ENCODE peak calls at places on chromosomes 11 and 22, in four cellular contexts. C, K, R and Z are unnamed samples.

GRCh38 chr11:8832571-8833260 is 78.3 kb upstream of the AKIP1 start:
- DNase-seq in C (peak), K (peak), R (peak), Z (no peak)

GRCh38 chr22:25351631-25352293 is 132.3 kb downstream of the CRYBB2 start:
- DNase-seq in C (no peak), K (peak), R (no peak), Z (no peak)

GRCh38 chr11:9664276-9665171 is 647 bp downstream of the SWAP70 start:
- DNase-seq in C (peak), K (peak), R (peak), Z (peak)

GRCh38 chr11:40683010-40683409 is 776.4 kb downstream of the LRRC4C start:
- DNase-seq in C (no peak), K (no peak), R (no peak), Z (no peak)

GRCh38 chr11:69924308-69925161 is 105.3 kb upstream of the FGF3 start:
- DNase-seq in C (no peak), K (no peak), R (no peak), Z (no peak)

GRCh38 chr22:47067331-47067890 is 305.0 kb downstream of the TBC1D22A start:
- DNase-seq in C (no peak), K (no peak), R (no peak), Z (no peak)

GRCh38 chr11:970319-970871 is 44.7 kb downstream of the AP2A2 start:
- DNase-seq in C (no peak), K (peak), R (no peak), Z (no peak)

GRCh38 chr22:40519284-40519947 is 117.1 kb downstream of the MRTFA start:
- DNase-seq in C (no peak), K (no peak), R (no peak), Z (no peak)

GRCh38 chr11:131666006-131666405 is 295.6 kb downstream of the NTM start:
- DNase-seq in C (no peak), K (no peak), R (no peak), Z (no peak)

GRCh38 chr22:45101828-45102227 is 61.9 kb upstream of the NUP50 start:
- DNase-seq in C (peak), K (no peak), R (peak), Z (peak)

GRCh38 chr11:47980907-47981621 is 705 bp downstream of the PTPRJ start:
- DNase-seq in C (peak), K (peak), R (no peak), Z (no peak)
- TF ChIP-seq CTCF in C (no peak), K (no peak), R (peak), Z (peak)

GRCh38 chr22:17910561-17911311 is 113.6 kb downstream of the MICAL3 start:
- DNase-seq in C (peak), K (peak), R (peak), Z (peak)

GRCh38 chr22:17913705-17914282 is 110.6 kb downstream of the MICAL3 start:
- DNase-seq in C (no peak), K (no peak), R (no peak), Z (no peak)

GRCh38 chr22:17912942-17913704 is 111.2 kb downstream of the MICAL3 start:
- DNase-seq in C (no peak), K (no peak), R (no peak), Z (no peak)

GRCh38 chr22:17911887-17912286 is 112.5 kb downstream of the MICAL3 start:
- DNase-seq in C (no peak), K (no peak), R (no peak), Z (no peak)

DNA sequence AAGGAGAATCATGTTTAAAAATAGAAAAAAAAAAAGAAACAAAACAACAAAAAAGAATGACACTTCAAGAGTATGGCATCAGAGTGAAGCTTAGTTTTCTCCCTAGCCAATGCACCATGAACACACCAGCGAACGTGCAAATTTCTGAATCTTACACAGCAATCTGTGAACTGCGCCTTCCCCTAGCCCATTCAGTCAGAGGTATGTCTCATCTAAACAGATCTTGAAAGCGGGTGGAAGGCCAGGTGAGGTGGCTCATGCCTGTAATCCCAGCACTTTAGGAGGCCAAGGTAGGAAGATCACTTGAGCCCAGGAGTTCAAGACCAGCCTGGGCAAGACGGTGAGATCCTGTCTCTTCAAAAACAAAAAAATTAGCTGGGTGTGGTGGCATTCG is 113.1 kb downstream of the MICAL3 start:
- DNase-seq in C (no peak), K (no peak), R (no peak), Z (no peak)
- H3K4me3 ChIP-seq in C (no peak), K (no peak), R (no peak), Z (no peak)

DNA sequence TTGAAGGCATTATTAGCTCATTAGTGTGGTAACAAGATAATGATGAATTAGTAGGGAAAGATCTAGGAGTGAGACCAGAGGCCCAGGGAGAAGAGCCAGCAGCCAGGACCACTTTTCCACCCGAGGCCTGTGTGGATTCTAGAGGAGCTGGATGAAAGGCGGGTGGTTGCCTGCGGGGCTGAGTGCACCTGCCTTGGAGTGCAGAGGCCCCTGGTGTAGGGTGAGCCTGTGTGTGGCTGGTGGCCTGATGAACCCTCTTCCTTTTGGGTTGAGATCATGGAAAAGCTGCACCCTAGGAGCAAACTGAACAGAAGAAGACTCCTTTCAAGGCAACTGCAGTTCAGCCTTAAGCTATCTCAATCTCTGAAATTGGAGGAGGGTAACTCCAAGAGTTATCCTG is 5.9 kb upstream of the TP53AIP1 start:
- DNase-seq in C (no peak), K (no peak), R (no peak), Z (no peak)
- TF ChIP-seq CTCF in C (peak), K (no peak), R (peak), Z (peak)

GRCh38 chr11:134350381-134350780 is 18.6 kb downstream of the GLB1L2 start:
- DNase-seq in C (no peak), K (no peak), R (no peak), Z (no peak)
- H3K4me3 ChIP-seq in C (no peak), K (no peak), R (no peak), Z (no peak)

GRCh38 chr11:65425105-65425970 is 2.7 kb downstream of the NEAT1 start:
- DNase-seq in C (peak), K (no peak), R (peak), Z (peak)
- TF ChIP-seq CTCF in C (no peak), K (no peak), R (no peak), Z (peak)

DNA sequence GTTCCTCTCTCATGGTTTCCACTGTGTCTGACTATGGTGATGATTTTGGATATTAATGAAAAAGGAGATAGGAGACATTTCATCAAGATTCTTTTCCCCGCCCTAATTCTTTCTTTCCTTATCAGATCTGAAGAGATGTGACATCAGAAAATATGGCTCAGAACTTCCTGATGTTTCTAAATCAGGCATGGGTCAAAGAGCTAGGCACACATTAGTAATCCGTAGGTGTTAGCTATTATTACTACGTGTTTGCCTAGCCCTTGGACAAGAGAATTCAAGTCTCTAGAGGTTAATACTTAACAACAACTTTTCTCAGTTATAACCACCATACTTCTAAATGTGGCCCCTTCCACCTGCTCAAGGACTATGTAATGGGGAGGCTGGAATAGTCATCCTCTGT is 5.8 kb downstream of the JOSD1 start:
- DNase-seq in C (no peak), K (no peak), R (no peak), Z (no peak)
- H3K4me3 ChIP-seq in C (no peak), K (no peak), R (no peak), Z (no peak)

GRCh38 chr22:27973851-27974250 is 54.8 kb upstream of the PITPNB start:
- DNase-seq in C (no peak), K (no peak), R (no peak), Z (no peak)

GRCh38 chr22:27972732-27973698 is 54.0 kb upstream of the PITPNB start:
- DNase-seq in C (no peak), K (no peak), R (peak), Z (no peak)

GRCh38 chr22:27971926-27972325 is 52.9 kb upstream of the PITPNB start:
- DNase-seq in C (peak), K (no peak), R (no peak), Z (peak)

GRCh38 chr22:27966168-27967064 is 47.4 kb upstream of the PITPNB start:
- DNase-seq in C (no peak), K (no peak), R (no peak), Z (no peak)

GRCh38 chr22:27970596-27971220 is 51.7 kb upstream of the PITPNB start:
- DNase-seq in C (peak), K (no peak), R (no peak), Z (no peak)
- TF ChIP-seq CTCF in C (no peak), K (no peak), R (no peak), Z (no peak)

GRCh38 chr11:3145206-3145520 is 19.9 kb downstream of the OSBPL5 start:
- DNase-seq in C (no peak), K (no peak), R (no peak), Z (no peak)

GRCh38 chr11:3147626-3148025 is 17.5 kb downstream of the OSBPL5 start:
- DNase-seq in C (no peak), K (no peak), R (no peak), Z (no peak)

GRCh38 chr11:3148255-3148989 is 16.7 kb downstream of the OSBPL5 start:
- DNase-seq in C (no peak), K (no peak), R (no peak), Z (no peak)

GRCh38 chr11:3147257-3147619 is 17.9 kb downstream of the OSBPL5 start:
- DNase-seq in C (peak), K (no peak), R (no peak), Z (no peak)

GRCh38 chr11:3146612-3147256 is 18.4 kb downstream of the OSBPL5 start:
- DNase-seq in C (peak), K (no peak), R (peak), Z (peak)
- H3K4me3 ChIP-seq in C (no peak), K (no peak), R (no peak), Z (no peak)

GRCh38 chr11:128862913-128863660 is 4.0 kb downstream of the KCNJ1 start:
- DNase-seq in C (peak), K (no peak), R (peak), Z (peak)
- TF ChIP-seq CTCF in C (no peak), K (no peak), R (no peak), Z (no peak)